ENCODE peak calls at places on chromosomes 7 and 10, in five cellular contexts. B is progenitor cell of endocrine pancreas, J is heart right ventricle, N is GM13977, V is GM10248. H is an unnamed sample.

GRCh38 chr7:44196450-44196872 is 4.3 kb upstream of the YKT6 start:
- DNase-seq in V (peak), J (peak), N (peak), B (no peak), H (peak)

GRCh38 chr7:80666376-80666775 is 27.9 kb downstream of the CD36 start:
- DNase-seq in B (no peak), V (no peak), J (no peak), N (no peak), H (no peak)

GRCh38 chr10:120508393-120508792 is 51.4 kb downstream of the PLPP4 start:
- DNase-seq in J (no peak), B (no peak), V (no peak), N (no peak), H (no peak)

GRCh38 chr7:128410092-128410665 is 397 bp upstream of the IMPDH1 start:
- DNase-seq in N (peak), B (peak), V (no peak), J (no peak), H (peak)

GRCh38 chr7:584122-584465 is 64.4 kb upstream of the PDGFA start:
- DNase-seq in V (no peak), B (no peak), J (no peak), N (no peak), H (no peak)

GRCh38 chr7:155093586-155093985 is 23.5 kb downstream of the HTR5A start:
- DNase-seq in J (no peak), V (no peak), N (no peak), B (no peak), H (no peak)

GRCh38 chr7:104922187-104923009 is 91.6 kb upstream of the KMT2E start:
- DNase-seq in B (no peak), N (no peak), V (no peak), J (peak), H (no peak)

GRCh38 chr10:77643795-77644468 is 6.3 kb upstream of the KCNMA1 start:
- DNase-seq in J (no peak), V (no peak), N (no peak), B (no peak), H (peak)

GRCh38 chr10:114095676-114096331 is 52.1 kb downstream of the ADRB1 start:
- DNase-seq in J (no peak), V (no peak), N (peak), B (no peak), H (peak)

GRCh38 chr7:4416436-4417092 is 265.5 kb upstream of the FOXK1 start:
- DNase-seq in J (no peak), B (no peak), N (no peak), V (no peak), H (no peak)

GRCh38 chr7:91632948-91633519 is 247.5 kb downstream of the MTERF1 start:
- DNase-seq in V (no peak), J (no peak), B (no peak), N (no peak), H (no peak)

GRCh38 chr7:128945668-128946366 is 8.1 kb downstream of the IRF5 start:
- DNase-seq in N (no peak), J (no peak), V (no peak), B (no peak), H (peak)

GRCh38 chr10:118956253-118957140 is 73.0 kb upstream of the NANOS1 start:
- DNase-seq in J (no peak), V (no peak), B (no peak), N (no peak), H (no peak)

GRCh38 chr10:133230387-133231195 is 574 bp downstream of the UTF1 start:
- DNase-seq in J (no peak), V (no peak), B (no peak), N (no peak), H (peak)

GRCh38 chr10:101694674-101695403 is at the start of gene FBXW4:
- DNase-seq in B (peak), V (peak), N (peak), J (peak), H (peak)

GRCh38 chr10:89625041-89625765 is 19.8 kb downstream of the PANK1 start:
- DNase-seq in V (no peak), J (no peak), N (no peak), B (no peak), H (no peak)

GRCh38 chr10:78968300-78968943 is 100.3 kb upstream of the ZMIZ1 start:
- DNase-seq in N (no peak), B (no peak), V (no peak), J (no peak), H (no peak)

GRCh38 chr10:46520941-46521340 is 35.5 kb downstream of the GPRIN2 start:
- DNase-seq in B (no peak), V (no peak), J (no peak), N (no peak), H (no peak)

GRCh38 chr7:585229-585711 is 65.6 kb upstream of the PDGFA start:
- DNase-seq in V (peak), J (no peak), N (no peak), B (no peak), H (no peak)

GRCh38 chr10:102299873-102300272 is 54.5 kb downstream of the GBF1 start:
- DNase-seq in N (no peak), B (no peak), V (no peak), J (no peak), H (no peak)

GRCh38 chr7:151680810-151681209 is 161.1 kb upstream of the RHEB start:
- DNase-seq in N (no peak), J (no peak), V (no peak), B (no peak), H (no peak)

GRCh38 chr10:124650820-124651401 is 93.3 kb downstream of the FAM53B start:
- DNase-seq in V (peak), N (peak), J (no peak), B (no peak), H (peak)

GRCh38 chr7:146635200-146636032 is 518.8 kb downstream of the CNTNAP2 start:
- DNase-seq in B (no peak), J (no peak), N (no peak), V (no peak), H (no peak)

GRCh38 chr7:56007167-56007652 is 42.8 kb downstream of the NIPSNAP2 start:
- DNase-seq in N (no peak), V (no peak), B (no peak), J (no peak), H (no peak)

GRCh38 chr10:12631787-12632562 is 282.6 kb downstream of the CAMK1D start:
- DNase-seq in N (no peak), J (no peak), V (no peak), B (no peak), H (no peak)

GRCh38 chr7:5546626-5547025 is 123.0 kb upstream of the TNRC18 start:
- DNase-seq in B (no peak), V (no peak), J (no peak), N (no peak), H (no peak)

GRCh38 chr7:111980721-111981120 is 225.5 kb downstream of the DOCK4 start:
- DNase-seq in N (no peak), B (no peak), V (no peak), J (no peak), H (no peak)

GRCh38 chr7:122485841-122486240 is 181.3 kb upstream of the FEZF1 start:
- DNase-seq in B (no peak), V (no peak), J (no peak), N (no peak), H (no peak)

GRCh38 chr7:3805151-3805550 is 504.1 kb downstream of the SDK1 start:
- DNase-seq in B (no peak), V (no peak), J (no peak), N (no peak), H (no peak)

GRCh38 chr10:19785366-19785765 is 30.9 kb upstream of the PLXDC2 start:
- DNase-seq in V (no peak), B (no peak), J (no peak), N (no peak), H (no peak)

GRCh38 chr10:129307141-129307540 is 159.9 kb upstream of the MGMT start:
- DNase-seq in B (no peak), V (no peak), N (no peak), J (no peak), H (no peak)

GRCh38 chr7:155669717-155670505 is 25.4 kb downstream of the RBM33 start:
- DNase-seq in V (no peak), J (no peak), N (no peak), B (no peak), H (no peak)

GRCh38 chr10:110141747-110142625 is 65.4 kb upstream of the MXI1 start:
- DNase-seq in B (no peak), N (no peak), J (peak), V (no peak), H (no peak)

GRCh38 chr7:1922870-1923236 is 252.8 kb downstream of the ELFN1 start:
- DNase-seq in V (no peak), J (no peak), N (no peak), B (no peak), H (no peak)

GRCh38 chr7:87110778-87111177 is 41.5 kb upstream of the DMTF1 start:
- DNase-seq in V (no peak), B (no peak), J (no peak), N (no peak), H (no peak)

GRCh38 chr7:104482362-104483042 is 154.1 kb downstream of the LHFPL3 start:
- DNase-seq in N (no peak), B (no peak), J (no peak), V (no peak), H (no peak)

GRCh38 chr7:13117103-13117502 is 429.7 kb downstream of the ARL4A start:
- DNase-seq in N (no peak), V (no peak), J (no peak), B (no peak), H (no peak)

GRCh38 chr7:123533929-123534382 is 439 bp downstream of the IQUB start:
- DNase-seq in N (peak), B (no peak), V (no peak), J (no peak), H (no peak)

GRCh38 chr7:157279973-157280841 is 56.6 kb upstream of the DNAJB6 start:
- DNase-seq in J (no peak), V (peak), N (no peak), B (no peak), H (peak)

GRCh38 chr7:157278167-157278790 is 58.5 kb upstream of the DNAJB6 start:
- DNase-seq in J (no peak), B (no peak), N (peak), V (peak), H (peak)

GRCh38 chr7:157278791-157279678 is 57.8 kb upstream of the DNAJB6 start:
- DNase-seq in V (peak), J (peak), B (no peak), N (peak), H (peak)

GRCh38 chr7:157281221-157281998 is 55.4 kb upstream of the DNAJB6 start:
- DNase-seq in N (no peak), V (no peak), B (no peak), J (no peak), H (peak)

DNA sequence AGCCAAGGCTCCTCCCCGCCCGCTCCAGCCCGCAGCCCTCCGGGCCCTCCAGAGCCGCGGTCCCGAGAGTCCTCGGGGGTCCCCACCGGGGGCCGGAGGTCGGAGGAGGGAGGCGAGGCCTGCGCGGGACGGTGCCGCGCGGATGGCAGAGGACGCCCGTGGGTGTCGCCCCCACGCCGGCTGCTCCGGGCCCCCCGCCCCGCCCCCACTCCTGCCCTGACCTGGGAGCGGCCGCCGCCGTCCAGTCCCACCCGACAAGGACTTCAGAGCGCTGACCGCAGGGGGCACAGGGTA is 57.2 kb upstream of the DNAJB6 start:
- DNase-seq in V (no peak), B (no peak), N (no peak), J (no peak), H (no peak)
- TF ChIP-seq CTCF in V (no peak), B (no peak), N (no peak), J (peak), H (no peak)

DNA sequence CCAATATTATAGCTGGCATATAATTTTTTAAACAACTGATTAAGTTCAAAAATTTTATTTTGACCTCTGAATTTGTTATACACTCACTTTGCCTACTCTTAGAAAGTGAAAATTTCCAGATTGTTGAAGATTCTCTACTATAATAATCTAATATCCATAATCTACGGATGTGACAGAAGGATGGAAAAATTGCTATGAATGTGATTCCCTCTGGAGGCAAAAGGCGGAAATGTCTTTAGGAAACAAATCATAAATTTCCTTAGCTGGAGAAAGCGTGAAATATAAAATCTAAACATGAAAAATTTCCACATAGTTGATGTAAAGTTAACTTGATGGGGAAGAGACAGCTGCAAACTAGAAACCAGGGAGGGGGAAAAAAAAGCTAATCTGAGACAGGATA is 264.3 kb downstream of the SDHAF3 start:
- DNase-seq in N (no peak), B (no peak), V (no peak), J (no peak), H (no peak)
- TF ChIP-seq CTCF in N (no peak), B (no peak), V (no peak), J (no peak), H (no peak)

DNA sequence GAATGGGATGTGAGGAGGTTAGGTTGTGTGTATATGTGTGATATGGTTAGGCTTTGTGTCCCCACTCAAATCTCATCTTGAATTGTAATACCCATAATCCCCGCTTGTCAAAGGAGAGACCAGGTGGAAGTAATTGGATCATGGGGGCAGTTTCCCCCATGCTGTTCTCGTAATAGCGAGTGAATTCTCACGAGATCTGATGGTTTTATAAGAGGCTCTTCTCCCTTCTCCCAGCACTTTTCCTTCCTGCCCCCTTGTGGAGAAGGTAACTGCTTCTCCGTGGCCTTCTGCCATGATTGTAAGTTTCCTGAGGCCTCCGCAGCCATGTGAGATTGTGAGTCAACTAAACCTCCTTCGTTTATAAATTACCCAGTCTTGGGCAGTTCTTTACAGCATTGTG is 47.3 kb downstream of the NPVF start:
- DNase-seq in N (no peak), V (no peak), B (no peak), J (no peak), H (no peak)
- TF ChIP-seq CTCF in N (no peak), V (no peak), B (no peak), J (no peak), H (no peak)

GRCh38 chr10:37489658-37490003 is 364.2 kb downstream of the ANKRD30A start:
- DNase-seq in V (no peak), J (no peak), B (no peak), N (no peak), H (no peak)

GRCh38 chr10:37490266-37490665 is 364.9 kb downstream of the ANKRD30A start:
- DNase-seq in J (no peak), N (no peak), V (no peak), B (no peak), H (no peak)

GRCh38 chr10:37496061-37496460 is 361.3 kb downstream of the ZNF248 start:
- DNase-seq in N (no peak), V (no peak), J (no peak), B (no peak), H (no peak)

GRCh38 chr10:37495415-37495814 is 362.0 kb downstream of the ZNF248 start:
- DNase-seq in J (no peak), N (no peak), V (no peak), B (no peak), H (no peak)
- TF ChIP-seq CTCF in J (peak), N (peak), V (no peak), B (peak), H (no peak)

DNA sequence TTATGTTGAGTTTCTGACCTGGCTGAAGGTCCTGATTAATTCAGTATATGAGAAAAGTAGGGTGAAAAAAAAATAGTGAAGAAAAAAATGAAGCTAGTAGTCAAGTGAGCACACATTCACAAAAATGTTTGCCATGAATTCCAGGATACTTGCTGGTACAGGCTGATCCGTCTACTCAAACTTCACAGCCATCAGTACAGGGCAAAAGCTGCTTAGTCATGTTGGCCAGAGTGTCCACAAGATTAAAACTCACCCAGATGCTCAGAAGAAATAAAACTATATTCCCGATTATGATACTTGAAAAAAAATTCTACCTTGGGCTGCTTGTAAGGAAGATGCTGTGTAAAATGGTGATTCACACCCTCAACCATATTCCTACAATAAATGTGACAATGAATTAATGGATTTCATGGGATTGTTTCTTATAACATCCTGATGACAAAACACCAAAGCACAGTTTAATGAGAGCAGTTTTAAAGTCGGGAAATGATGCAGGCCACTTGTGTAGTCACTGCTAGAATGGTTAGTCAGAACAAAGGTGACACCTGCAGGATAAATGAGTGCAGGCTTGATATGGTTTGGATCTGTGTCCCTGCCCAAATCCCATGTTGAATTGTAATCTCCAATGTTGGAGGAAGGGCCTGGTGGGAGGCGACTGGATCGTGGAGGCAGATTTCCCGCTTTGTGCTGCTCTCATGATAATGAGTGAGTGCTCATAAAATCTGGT is 49.2 kb upstream of the ANKRD1 start:
- DNase-seq in V (no peak), J (no peak), N (no peak), B (no peak), H (no peak)
- TF ChIP-seq CTCF in V (no peak), J (no peak), N (no peak), B (no peak), H (no peak)

GRCh38 chr10:7410800-7411670 is at the start of gene SFMBT2:
- DNase-seq in V (peak), J (peak), N (peak), B (peak), H (peak)
- TF ChIP-seq CTCF in V (no peak), J (peak), N (no peak), B (no peak), H (no peak)

GRCh38 chr7:22821702-22822485 is 755 bp downstream of the TOMM7 start:
- DNase-seq in J (no peak), B (no peak), N (no peak), V (no peak), H (no peak)

GRCh38 chr7:22819476-22819875 is 3.2 kb downstream of the TOMM7 start:
- DNase-seq in B (no peak), J (no peak), V (no peak), N (no peak), H (no peak)

GRCh38 chr7:22823142-22823497 is 471 bp upstream of the TOMM7 start:
- DNase-seq in J (no peak), V (no peak), B (no peak), N (no peak), H (no peak)

GRCh38 chr7:22824760-22825159 is 2.1 kb upstream of the TOMM7 start:
- DNase-seq in V (no peak), J (no peak), N (no peak), B (no peak), H (no peak)

GRCh38 chr7:22822486-22823141 is at the start of gene TOMM7:
- DNase-seq in B (peak), N (peak), V (peak), J (peak), H (peak)
- TF ChIP-seq CTCF in B (no peak), N (peak), V (peak), J (peak), H (peak)

GRCh38 chr7:51357821-51358220 is 41.2 kb upstream of the COBL start:
- DNase-seq in B (no peak), V (no peak), N (no peak), J (no peak), H (no peak)
- TF ChIP-seq CTCF in B (no peak), V (no peak), N (no peak), J (peak), H (no peak)